ENCODE peak calls at places on chromosomes 3 and 15, in four cellular contexts. M is NCI-H2029; V is kidney tubule cell; B is activated T-cell treated with anti-CD3 and anti-CD28 coated beads, Interleukin-2, amount 50 U/mL, for 72 hours. Z is an unnamed sample.

GRCh38 chr3:160801386-160802118 is 45.5 kb downstream of the PPM1L start:
- DNase-seq in M (no peak), V (peak; percentile 55), B (peak; percentile 72), Z (no peak)

GRCh38 chr15:67031321-67031720 is 34.1 kb upstream of the SMAD3 start:
- DNase-seq in M (no peak), V (no peak), B (no peak), Z (no peak)

GRCh38 chr15:70492240-70493177 is 270.8 kb downstream of the UACA start:
- DNase-seq in M (no peak), V (peak; percentile 96), B (peak; percentile 89), Z (no peak)

GRCh38 chr3:61073532-61073931 is 177.7 kb downstream of the FHIT start:
- DNase-seq in M (no peak), V (no peak), B (no peak), Z (no peak)

GRCh38 chr3:141275032-141275422 is 43.4 kb downstream of the PXYLP1 start:
- DNase-seq in M (no peak), V (peak; percentile 85), B (no peak), Z (no peak)

GRCh38 chr3:152769523-152769922 is 65.4 kb upstream of the P2RY1 start:
- DNase-seq in M (no peak), V (no peak), B (no peak), Z (no peak)

GRCh38 chr3:50602675-50603191 is 8.8 kb downstream of the CISH start:
- DNase-seq in M (no peak), V (no peak), B (no peak), Z (no peak)

GRCh38 chr3:46383211-46383945 is 12.6 kb downstream of the CCR5 start:
- DNase-seq in M (peak; percentile 69), V (no peak), B (no peak), Z (no peak)

GRCh38 chr15:80559320-80559693 is 135.8 kb upstream of the ABHD17C start:
- DNase-seq in M (no peak), V (no peak), B (no peak), Z (no peak)